ENCODE peak calls at places on chromosomes 12 and 14, in six cellular contexts. N is heart right ventricle; L is CD4-positive, alpha-beta T cell; G is fibroblast of the aortic adventitia; A is nephron progenitor cell; X is tibial artery. P is an unnamed sample.

GRCh38 chr14:90756755-90757345 is 59.4 kb downstream of the TTC7B start:
- DNase-seq in N (no peak), L (no peak), G (no peak), A (no peak), X (no peak), P (no peak)

GRCh38 chr14:104546021-104546491 is 33.5 kb upstream of the C14orf180 start:
- DNase-seq in N (no peak), L (no peak), G (no peak), A (no peak), X (no peak), P (no peak)

GRCh38 chr12:110785240-110785639 is 42.5 kb upstream of the PPP1CC start:
- DNase-seq in N (no peak), L (no peak), G (no peak), A (no peak), X (no peak), P (no peak)

GRCh38 chr12:34399631-34400422 is 377.5 kb downstream of the ALG10 start:
- DNase-seq in N (peak), L (peak), G (no peak), A (no peak), X (peak), P (peak)

GRCh38 chr12:87847147-87847546 is 182.1 kb downstream of the C12orf50 start:
- DNase-seq in N (no peak), L (no peak), G (no peak), A (no peak), X (no peak), P (no peak)

GRCh38 chr14:65927871-65928270 is 515.3 kb downstream of the FUT8 start:
- DNase-seq in N (no peak), L (peak), G (no peak), A (no peak), X (no peak), P (no peak)

GRCh38 chr14:93880025-93880820 is 46.9 kb upstream of the FAM181A start:
- DNase-seq in N (no peak), L (no peak), G (peak), A (no peak), X (peak), P (no peak)

GRCh38 chr12:77438639-77439038 is 373.3 kb upstream of the E2F7 start:
- DNase-seq in N (no peak), L (no peak), G (no peak), A (no peak), X (no peak), P (no peak)

GRCh38 chr12:124964836-124965462 is 24.0 kb downstream of the DHX37 start:
- DNase-seq in N (no peak), L (no peak), G (no peak), A (no peak), X (no peak), P (no peak)
- TF ChIP-seq CTCF in N (no peak), L (no peak), G (no peak), A (no peak), X (no peak), P (no peak)

GRCh38 chr12:64392221-64392620 is 1.7 kb upstream of the C12orf56 start:
- DNase-seq in N (no peak), L (no peak), G (peak), A (no peak), X (no peak), P (no peak)

GRCh38 chr12:64387201-64387816 is 3.2 kb downstream of the C12orf56 start:
- DNase-seq in N (no peak), L (no peak), G (no peak), A (no peak), X (no peak), P (no peak)

GRCh38 chr12:64385468-64385867 is 5.1 kb downstream of the C12orf56 start:
- DNase-seq in N (no peak), L (no peak), G (peak), A (no peak), X (no peak), P (no peak)

GRCh38 chr12:64389154-64389553 is 1.4 kb downstream of the C12orf56 start:
- DNase-seq in N (no peak), L (no peak), G (no peak), A (no peak), X (no peak), P (no peak)

GRCh38 chr12:64390275-64390851 is at the start of gene C12orf56:
- DNase-seq in N (peak), L (no peak), G (peak), A (no peak), X (no peak), P (no peak)
- TF ChIP-seq CTCF in N (no peak), L (no peak), G (no peak), A (no peak), X (no peak), P (no peak)

DNA sequence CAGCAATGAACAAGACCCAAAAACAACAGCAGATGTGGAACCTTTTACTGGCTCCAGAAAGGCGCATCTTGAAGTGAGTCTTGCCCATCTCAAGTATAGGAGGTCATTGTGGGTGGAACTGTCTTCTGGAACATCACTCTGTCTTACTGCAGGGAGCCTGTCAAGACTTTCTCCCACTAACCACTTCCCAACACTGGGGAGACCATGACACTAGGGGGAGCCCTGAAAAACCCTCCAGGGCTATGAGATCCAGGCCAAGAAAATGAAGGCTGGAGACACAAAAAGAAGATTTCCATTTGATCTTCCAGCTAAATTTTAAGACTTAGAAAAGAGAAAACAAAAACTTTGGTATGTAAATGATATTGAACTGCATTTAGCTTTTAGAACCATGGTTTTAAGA is 13.5 kb upstream of the ATG14 start:
- DNase-seq in N (no peak), L (no peak), G (no peak), A (no peak), X (no peak), P (no peak)
- TF ChIP-seq CTCF in N (no peak), L (no peak), G (no peak), A (no peak), X (no peak), P (no peak)

GRCh38 chr12:109433618-109434017 is 43.5 kb downstream of the KCTD10 start:
- DNase-seq in N (peak), L (no peak), G (no peak), A (peak), X (no peak), P (no peak)
- TF ChIP-seq CTCF in N (peak), L (no peak), G (peak), A (peak), X (no peak), P (peak)

GRCh38 chr12:124369055-124369900 is 74.4 kb downstream of the RFLNA start:
- DNase-seq in N (peak), L (no peak), G (peak), A (no peak), X (peak), P (no peak)
- TF ChIP-seq CTCF in N (peak), L (no peak), G (peak), A (no peak), X (peak), P (no peak)

DNA sequence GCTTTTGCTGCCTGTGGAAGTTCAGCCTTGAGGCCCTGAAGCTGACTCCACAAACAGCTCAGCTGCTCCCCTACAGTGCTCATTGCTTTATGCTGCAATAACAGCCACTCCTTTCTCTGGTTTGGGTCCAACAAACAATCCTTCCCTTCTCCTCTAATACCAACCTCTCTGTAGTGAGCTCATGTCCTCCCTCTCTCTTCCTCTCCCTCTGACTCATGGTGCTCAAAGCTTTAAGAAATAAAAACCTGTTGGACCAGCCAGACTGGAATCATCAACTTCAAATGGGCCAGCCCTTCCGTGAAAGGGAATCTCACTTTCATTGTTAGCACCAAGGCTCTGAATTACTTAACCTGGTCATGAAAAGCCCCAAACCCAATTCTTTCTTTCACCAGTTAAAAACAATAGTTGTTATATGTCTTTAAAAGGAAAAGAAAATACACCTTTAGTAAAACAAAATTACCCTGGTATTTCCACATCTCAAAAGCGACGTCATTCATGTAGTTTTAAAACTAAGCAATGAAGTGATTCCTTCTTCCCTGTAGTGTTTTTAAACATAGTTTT is 126.4 kb downstream of the DUSP6 start:
- DNase-seq in N (no peak), L (no peak), G (peak), A (no peak), X (no peak), P (no peak)
- TF ChIP-seq CTCF in N (no peak), L (no peak), G (no peak), A (no peak), X (no peak), P (no peak)

GRCh38 chr12:31589896-31590729 is 823 bp downstream of the DENND5B start:
- DNase-seq in N (peak), L (no peak), G (peak), A (peak), X (peak), P (no peak)
- TF ChIP-seq CTCF in N (no peak), L (no peak), G (no peak), A (no peak), X (no peak), P (no peak)

P was measured in CD14-positive monocyte.